ENCODE peak calls at places on chromosomes 3 and 15, in five cellular contexts. V is cardiac fibroblast, O is AG09309, F is tibial artery, K is foreskin fibroblast. C is an unnamed sample.

GRCh38 chr3:35675621-35676020 is 36.3 kb downstream of the ARPP21 start:
- DNase-seq in V (peak; percentile 18), O (no peak), F (no peak), K (no peak), C (no peak)

GRCh38 chr3:107939621-107940236 is 151.1 kb downstream of the CD47 start:
- DNase-seq in V (no peak), O (no peak), F (no peak), K (no peak), C (no peak)

GRCh38 chr15:50131617-50132016 is 12.6 kb upstream of the ATP8B4 start:
- DNase-seq in V (no peak), O (no peak), F (no peak), K (no peak), C (no peak)

GRCh38 chr15:78209646-78210348 is 24.6 kb downstream of the ACSBG1 start:
- DNase-seq in V (no peak), O (no peak), F (no peak), K (peak; percentile 28), C (no peak)

GRCh38 chr3:188343894-188344293 is 189.9 kb downstream of the LPP start:
- DNase-seq in V (no peak), O (no peak), F (no peak), K (peak; percentile 16), C (no peak)

GRCh38 chr3:89113887-89114840 is 6.7 kb downstream of the EPHA3 start:
- DNase-seq in V (peak; percentile 74), O (peak; percentile 13), F (peak; percentile 48), K (peak; percentile 81), C (no peak)

GRCh38 chr15:73691398-73691797 is 7.2 kb downstream of the CD276 start:
- DNase-seq in V (peak; percentile 84), O (no peak), F (peak; percentile 88), K (peak; percentile 89), C (no peak)

GRCh38 chr3:49484471-49484870 is 14.4 kb downstream of the DAG1 start:
- DNase-seq in V (no peak), O (no peak), F (no peak), K (peak; percentile 45), C (no peak)

GRCh38 chr15:92915766-92916435 is 15.8 kb downstream of the CHD2 start:
- DNase-seq in V (no peak), O (no peak), F (no peak), K (no peak), C (no peak)

GRCh38 chr3:126269360-126269759 is 87.8 kb downstream of the KLF15 start:
- DNase-seq in V (no peak), O (no peak), F (no peak), K (no peak), C (no peak)

GRCh38 chr3:11655188-11655928 is 11.6 kb upstream of the VGLL4 start:
- DNase-seq in V (peak; percentile 40), O (no peak), F (no peak), K (peak; percentile 43), C (no peak)

GRCh38 chr3:126342211-126342610 is 15.0 kb downstream of the KLF15 start:
- DNase-seq in V (no peak), O (no peak), F (peak; percentile 19), K (no peak), C (no peak)

GRCh38 chr3:25508901-25509300 is 80.8 kb downstream of the RARB start:
- DNase-seq in V (peak; percentile 89), O (no peak), F (no peak), K (peak; percentile 27), C (no peak)

GRCh38 chr15:29342201-29342600 is 72.6 kb upstream of the NSMCE3 start:
- DNase-seq in V (no peak), O (no peak), F (no peak), K (no peak), C (no peak)

GRCh38 chr3:12835005-12835665 is 6.2 kb downstream of the RPL32 start:
- DNase-seq in V (no peak), O (no peak), F (no peak), K (no peak), C (no peak)

GRCh38 chr3:122519693-122520092 is 5.0 kb upstream of the KPNA1 start:
- DNase-seq in V (peak; percentile 52), O (no peak), F (no peak), K (peak; percentile 54), C (no peak)

GRCh38 chr3:154095832-154096421 is 25.3 kb upstream of the ARHGEF26 start:
- DNase-seq in V (peak; percentile 70), O (no peak), F (no peak), K (peak; percentile 59), C (peak; percentile 4)

GRCh38 chr3:189494632-189495031 is 136.6 kb upstream of the TP63 start:
- DNase-seq in V (no peak), O (no peak), F (no peak), K (no peak), C (no peak)

GRCh38 chr15:98257290-98257689 is 296.8 kb downstream of the ARRDC4 start:
- DNase-seq in V (no peak), O (no peak), F (no peak), K (no peak), C (no peak)

GRCh38 chr3:135918600-135918999 is 46.9 kb upstream of the PPP2R3A start:
- DNase-seq in V (peak; percentile 70), O (peak; percentile 31), F (no peak), K (peak; percentile 70), C (no peak)

GRCh38 chr3:13161021-13161759 is 88.0 kb upstream of the IQSEC1 start:
- DNase-seq in V (no peak), O (no peak), F (peak; percentile 13), K (no peak), C (no peak)

GRCh38 chr3:11509175-11510000 is 134.3 kb downstream of the VGLL4 start:
- DNase-seq in V (peak; percentile 89), O (peak; percentile 81), F (peak; percentile 86), K (peak; percentile 94), C (peak; percentile 93)

GRCh38 chr3:186025161-186025560 is 83.7 kb downstream of the ETV5 start:
- DNase-seq in V (peak; percentile 77), O (no peak), F (no peak), K (peak; percentile 86), C (peak; percentile 39)

GRCh38 chr3:52121459-52121795 is 32.8 kb downstream of the POC1A start:
- DNase-seq in V (no peak), O (no peak), F (peak; percentile 62), K (no peak), C (no peak)

GRCh38 chr15:100229181-100230163 is 112.3 kb downstream of the ADAMTS17 start:
- DNase-seq in V (no peak), O (no peak), F (no peak), K (no peak), C (no peak)

GRCh38 chr3:111871809-111872623 is 13.0 kb downstream of the PHLDB2 start:
- DNase-seq in V (no peak), O (no peak), F (no peak), K (no peak), C (no peak)

GRCh38 chr3:111874177-111874820 is 15.2 kb downstream of the PHLDB2 start:
- DNase-seq in V (peak; percentile 81), O (no peak), F (no peak), K (peak; percentile 84), C (no peak)

GRCh38 chr3:111867889-111868426 is 8.9 kb downstream of the PHLDB2 start:
- DNase-seq in V (no peak), O (no peak), F (no peak), K (no peak), C (no peak)

DNA sequence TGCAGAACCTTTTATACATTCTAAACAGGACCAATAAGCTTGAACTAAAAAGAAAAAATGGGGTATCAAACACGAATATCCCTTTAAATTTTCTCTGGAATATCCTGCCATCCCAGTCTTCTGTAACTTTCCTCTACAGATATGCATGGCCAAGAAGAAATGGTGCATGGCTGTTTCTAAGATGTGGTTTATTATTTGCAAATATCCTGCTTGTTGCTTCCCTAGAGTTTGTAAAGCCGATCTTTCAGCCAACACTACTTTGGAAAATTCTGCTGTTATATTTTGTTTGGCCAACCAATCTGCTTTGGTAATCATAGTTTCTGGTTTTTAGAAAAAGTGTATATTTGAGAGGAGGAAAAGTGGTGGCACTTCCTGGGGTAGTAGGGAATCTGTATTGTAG is 13.9 kb downstream of the PHLDB2 start:
- DNase-seq in V (no peak), O (no peak), F (no peak), K (no peak), C (no peak)
- TF ChIP-seq CTCF in V (no peak), O (no peak), F (no peak), K (no peak), C (no peak)

GRCh38 chr3:112818289-112818688 is 28.4 kb downstream of the CD200R1L start:
- DNase-seq in V (peak; percentile 54), O (peak; percentile 59), F (no peak), K (peak; percentile 78), C (no peak)
- H3K4me3 ChIP-seq in V (no peak overlapping the region), O (no peak overlapping the region), F (no peak overlapping the region), K (no peak overlapping the region), C (no peak overlapping the region)

DNA sequence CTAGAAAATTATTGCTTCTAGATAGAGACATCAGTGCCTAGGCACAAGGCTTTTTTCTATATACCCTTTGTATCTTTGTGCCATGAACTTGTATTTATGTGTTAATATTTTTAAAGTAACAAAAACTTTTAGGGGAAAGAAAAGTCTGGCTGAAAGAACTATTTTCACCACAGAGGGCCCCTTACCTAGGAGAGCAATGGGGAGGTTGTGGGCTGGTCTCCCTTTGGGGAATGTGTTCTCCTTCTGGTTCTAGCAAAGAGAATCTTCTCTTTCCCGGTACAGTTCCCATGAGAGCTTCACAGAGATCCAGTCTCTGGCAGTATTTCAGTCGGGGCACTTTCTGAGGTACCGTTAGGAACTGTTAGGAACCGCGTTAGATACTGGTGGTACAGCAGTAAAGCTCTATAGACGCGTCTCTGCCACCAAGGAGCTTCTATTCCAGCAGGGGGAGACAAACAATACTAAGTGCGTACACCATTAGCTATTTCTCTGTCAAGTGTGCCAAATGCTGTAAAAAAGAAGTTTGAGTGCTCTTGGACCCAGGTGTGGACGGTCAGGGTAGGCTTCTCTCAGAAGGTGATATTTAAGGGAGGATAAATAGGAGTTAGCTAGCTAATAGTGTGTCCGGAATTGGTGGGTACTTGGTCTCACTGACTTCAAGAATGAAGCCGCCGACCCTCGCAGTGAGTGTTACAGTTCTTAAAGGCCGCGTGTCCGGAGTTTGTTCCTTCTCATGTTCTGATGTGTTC is 4.6 kb upstream of the EPB42 start:
- DNase-seq in V (peak; percentile 78), O (no peak), F (peak; percentile 42), K (peak; percentile 74), C (peak; percentile 11)
- TF ChIP-seq CTCF in V (peak; percentile 85), O (peak; percentile 87), F (peak; percentile 76), K (peak; percentile 76), C (peak; percentile 83)

GRCh38 chr3:9791790-9792404 is 376 bp downstream of the TADA3 start:
- DNase-seq in V (no peak), O (no peak), F (no peak), K (no peak), C (no peak)

GRCh38 chr3:9793161-9793781 is 389 bp downstream of the ARPC4 start:
- DNase-seq in V (peak; percentile 59), O (no peak), F (peak; percentile 38), K (peak; percentile 50), C (no peak)

GRCh38 chr3:9795212-9795611 is 2.3 kb downstream of the ARPC4 start:
- DNase-seq in V (no peak), O (no peak), F (no peak), K (no peak), C (no peak)

GRCh38 chr3:9792405-9793160 is at the start of the genes ARPC4 and TADA3:
- DNase-seq in V (peak; percentile 98), O (peak; percentile 91), F (peak; percentile 94), K (peak; percentile 97), C (peak; percentile 96)

DNA sequence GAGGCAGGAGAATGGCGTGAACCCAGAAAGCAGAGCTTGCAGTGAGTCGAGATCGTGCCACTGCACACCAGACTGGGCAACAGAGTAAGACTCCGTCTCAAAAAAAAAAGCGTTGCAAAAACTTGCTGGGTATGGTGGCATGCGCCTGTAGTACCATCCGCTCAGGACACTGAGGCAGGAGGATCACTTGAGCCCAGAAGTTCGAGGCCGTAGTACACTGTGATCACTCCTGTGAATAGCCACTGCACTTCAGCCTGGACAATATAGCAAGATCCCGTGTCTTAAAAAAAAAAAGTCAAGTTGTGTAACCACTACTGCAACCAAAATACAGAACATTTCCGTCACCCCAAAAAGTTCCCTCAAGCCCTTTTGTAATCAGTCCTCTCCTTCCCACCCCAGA is 1.5 kb downstream of the ARPC4 start:
- DNase-seq in V (no peak), O (no peak), F (no peak), K (no peak), C (no peak)
- H3K4me3 ChIP-seq in V (peak overlapping the region; percentile 75), O (no peak overlapping the region), F (peak overlapping the region; percentile 68), K (no peak overlapping the region), C (no peak overlapping the region)